ENCODE peak calls at places on chromosome 3, in six cellular contexts. Q is islet precursor cell; Y is nephron progenitor cell; T is PC-9; A is T-helper 2 cell; W is activated CD8-positive, alpha-beta memory T cell treated with anti-CD3 and anti-CD28 coated beads for 4 hours. S is an unnamed sample.

GRCh38 chr3:127097516-127097915 is 95.4 kb upstream of the PRR23E start:
- DNase-seq in Q (peak; percentile 41), Y (no peak), T (no peak), A (no peak), W (no peak), S (no peak)

GRCh38 chr3:177603137-177603603 is 405.9 kb upstream of the TBL1XR1 start:
- DNase-seq in Q (no peak), Y (no peak), T (no peak), A (no peak), W (no peak), S (no peak)

GRCh38 chr3:159749406-159749805 is 239.2 kb upstream of the IL12A start:
- DNase-seq in Q (no peak), Y (no peak), T (no peak), A (no peak), W (no peak), S (no peak)

GRCh38 chr3:14525685-14526631 is 14.2 kb downstream of the GRIP2 start:
- DNase-seq in Q (peak; percentile 74), Y (no peak), T (no peak), A (no peak), W (no peak), S (no peak)

GRCh38 chr3:182837855-182838454 is 44.7 kb downstream of the ATP11B start:
- DNase-seq in Q (no peak), Y (no peak), T (no peak), A (no peak), W (no peak), S (no peak)

GRCh38 chr3:189233225-189233858 is 61.6 kb downstream of the TPRG1 start:
- DNase-seq in Q (peak; percentile 78), Y (peak; percentile 54), T (peak; percentile 74), A (no peak), W (no peak), S (no peak)

GRCh38 chr3:178435575-178435974 is 100.7 kb upstream of the KCNMB2 start:
- DNase-seq in Q (no peak), Y (no peak), T (no peak), A (no peak), W (no peak), S (no peak)

GRCh38 chr3:66411436-66411835 is 89.4 kb downstream of the LRIG1 start:
- DNase-seq in Q (peak; percentile 49), Y (no peak), T (no peak), A (no peak), W (no peak), S (no peak)

GRCh38 chr3:5051772-5052171 is 70.3 kb upstream of the ARL8B start:
- DNase-seq in Q (no peak), Y (no peak), T (no peak), A (no peak), W (no peak), S (no peak)

GRCh38 chr3:149487598-149488197 is 13.2 kb downstream of the TM4SF4 start:
- DNase-seq in Q (no peak), Y (peak; percentile 46), T (no peak), A (peak; percentile 21), W (no peak), S (no peak)